ENCODE peak calls at places on chromosomes 7 and 10, in six cellular contexts. L is ovary, D is kidney epithelial cell, R is BE2C, Z is brain microvascular endothelial cell, I is AG04450. Y is an unnamed sample.

GRCh38 chr10:119762805-119763798 is 37.3 kb downstream of the INPP5F start:
- DNase-seq in R (no peak), Z (no peak), D (no peak), I (no peak), L (no peak), Y (no peak)

GRCh38 chr10:44569193-44570091 is 184.5 kb upstream of the CXCL12 start:
- DNase-seq in D (no peak), L (no peak), I (peak; percentile 41), R (no peak), Z (peak; percentile 89), Y (peak; percentile 8)

GRCh38 chr10:29714096-29714874 is 79.5 kb upstream of the SVIL start:
- DNase-seq in R (no peak), I (peak; percentile 61), Z (peak; percentile 90), D (peak; percentile 42), L (no peak), Y (no peak)

GRCh38 chr10:34464000-34464399 is 351.1 kb downstream of the PARD3 start:
- DNase-seq in R (no peak), L (no peak), I (no peak), D (no peak), Z (no peak), Y (no peak)

GRCh38 chr10:67815571-67816059 is 22.4 kb downstream of the DNAJC12 start:
- DNase-seq in R (no peak), L (no peak), I (no peak), Z (peak; percentile 16), D (no peak), Y (no peak)

GRCh38 chr10:98331888-98332287 is 63.9 kb upstream of the LOXL4 start:
- DNase-seq in R (peak; percentile 21), Z (no peak), D (no peak), I (no peak), L (no peak), Y (no peak)

GRCh38 chr10:101319241-101319915 is 34.6 kb upstream of the BTRC start:
- DNase-seq in D (no peak), R (no peak), Z (peak; percentile 6), I (no peak), L (no peak), Y (no peak)

GRCh38 chr10:105183506-105183905 is 542.4 kb downstream of the SORCS3 start:
- DNase-seq in Z (no peak), D (no peak), I (no peak), R (no peak), L (no peak), Y (no peak)

GRCh38 chr7:44750921-44751571 is 2.4 kb downstream of the ZMIZ2 start:
- DNase-seq in L (peak; percentile 39), I (no peak), D (peak; percentile 50), R (no peak), Z (peak; percentile 8), Y (no peak)

GRCh38 chr10:98885380-98885779 is 350.3 kb downstream of the HPSE2 start:
- DNase-seq in R (no peak), L (no peak), D (no peak), Z (no peak), I (no peak), Y (no peak)

GRCh38 chr7:46713868-46714596 is 793.0 kb upstream of the IGFBP3 start:
- DNase-seq in I (no peak), Z (peak; percentile 38), D (no peak), L (no peak), R (no peak), Y (peak; percentile 46)

GRCh38 chr7:158328376-158329013 is 259.1 kb downstream of the PTPRN2 start:
- DNase-seq in R (no peak), L (peak; percentile 3), Z (no peak), D (no peak), I (no peak), Y (no peak)

GRCh38 chr10:96306516-96306915 is 2.3 kb downstream of the DNTT start:
- DNase-seq in I (no peak), R (peak; percentile 8), L (no peak), D (peak; percentile 28), Z (no peak), Y (no peak)

GRCh38 chr7:50397320-50397970 is 52.7 kb downstream of the FIGNL1 start:
- DNase-seq in I (no peak), Z (no peak), L (no peak), D (no peak), R (no peak), Y (no peak)

GRCh38 chr7:86814980-86815379 is 171.3 kb downstream of the GRM3 start:
- DNase-seq in D (no peak), I (no peak), R (peak; percentile 8), Z (no peak), L (no peak), Y (no peak)

GRCh38 chr7:54831046-54831643 is 72.1 kb upstream of the SEC61G start:
- DNase-seq in L (no peak), D (no peak), R (no peak), I (no peak), Z (no peak), Y (no peak)

GRCh38 chr10:44049301-44050015 is 335.4 kb downstream of the CXCL12 start:
- DNase-seq in R (no peak), Z (no peak), I (no peak), D (no peak), L (no peak), Y (no peak)

GRCh38 chr10:29691564-29692064 is 56.8 kb upstream of the SVIL start:
- DNase-seq in R (peak; percentile 56), L (no peak), D (no peak), Z (peak; percentile 72), I (no peak), Y (peak; percentile 76)

GRCh38 chr10:131204406-131205152 is 106.9 kb downstream of the TCERG1L start:
- DNase-seq in L (peak; percentile 13), R (no peak), D (no peak), I (no peak), Z (no peak), Y (no peak)

DNA sequence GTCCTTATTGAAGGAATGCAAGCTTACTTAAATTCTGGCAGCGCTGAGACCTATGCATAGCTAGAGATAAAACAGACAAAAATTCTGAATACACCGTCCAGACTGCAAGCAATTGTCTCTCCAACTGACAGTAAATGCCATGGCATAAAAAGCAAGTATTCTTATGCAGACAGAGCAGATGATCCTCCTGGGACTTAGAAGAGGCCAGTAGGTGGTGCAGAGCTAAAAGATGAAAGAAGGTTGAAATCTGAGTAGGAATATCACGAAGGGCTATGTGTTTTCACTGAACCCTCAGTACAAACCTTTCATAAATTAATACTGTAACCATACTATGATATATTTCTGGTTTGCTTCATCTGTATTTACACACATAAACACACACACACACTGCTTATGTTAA is 157.0 kb upstream of the CACNA2D1 start:
- DNase-seq in Z (no peak), L (no peak), D (no peak), R (no peak), I (no peak), Y (no peak)
- TF ChIP-seq CTCF in Z (peak; percentile 52), L (no peak), D (peak; percentile 5), R (peak; percentile 40), I (peak; percentile 48), Y (peak; percentile 31)

DNA sequence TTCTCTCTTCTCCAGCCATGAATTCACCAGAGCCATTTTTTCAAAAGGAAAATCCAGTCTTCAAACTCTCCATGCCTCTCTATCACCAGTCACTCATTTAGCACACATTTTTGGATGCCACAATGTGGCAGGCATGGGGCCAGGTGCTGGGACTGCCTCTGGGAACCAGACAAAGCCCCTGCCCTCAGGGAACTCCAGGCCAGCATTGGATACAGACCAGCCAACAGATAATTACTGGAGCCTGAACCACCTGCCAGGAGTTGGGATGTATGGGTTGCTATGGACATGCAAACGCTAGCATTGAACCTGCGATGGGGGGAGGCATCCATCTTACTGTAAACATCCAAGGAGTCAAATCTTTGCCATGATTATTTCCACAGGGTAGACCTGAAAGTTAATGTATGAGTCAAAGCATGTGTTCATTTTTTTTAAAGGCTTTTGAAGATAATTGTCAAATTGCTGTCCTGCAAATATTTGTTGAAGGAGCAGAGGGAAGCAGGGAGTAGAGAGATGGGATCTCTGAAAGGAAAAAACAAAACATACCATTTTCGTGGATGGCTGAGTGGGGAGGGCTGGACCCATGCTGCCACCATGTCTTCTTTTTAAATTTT is 43.2 kb downstream of the SRRM3 start:
- DNase-seq in L (no peak), D (no peak), Z (no peak), R (peak; percentile 77), I (no peak), Y (no peak)
- H3K4me3 ChIP-seq in L (no peak overlapping the region), D (no peak overlapping the region), Z (no peak overlapping the region), R (no peak overlapping the region), I (no peak overlapping the region), Y (no peak overlapping the region)

GRCh38 chr7:12490105-12490688 is 80.3 kb upstream of the SCIN start:
- DNase-seq in D (no peak), L (no peak), I (peak; percentile 10), R (no peak), Z (no peak), Y (no peak)
- TF ChIP-seq CTCF in D (peak; percentile 29), L (no peak), I (peak; percentile 57), R (peak; percentile 50), Z (peak; percentile 33), Y (peak; percentile 48)

GRCh38 chr10:112203328-112204076 is 19.9 kb upstream of the GPAM start:
- DNase-seq in Z (no peak), D (no peak), I (no peak), L (no peak), R (no peak), Y (no peak)

GRCh38 chr10:112202076-112202475 is 18.5 kb upstream of the GPAM start:
- DNase-seq in R (no peak), I (no peak), Z (no peak), D (no peak), L (no peak), Y (no peak)

GRCh38 chr10:112202561-112203241 is 19.1 kb upstream of the GPAM start:
- DNase-seq in I (peak; percentile 4), D (peak; percentile 7), Z (peak; percentile 22), R (no peak), L (no peak), Y (no peak)

DNA sequence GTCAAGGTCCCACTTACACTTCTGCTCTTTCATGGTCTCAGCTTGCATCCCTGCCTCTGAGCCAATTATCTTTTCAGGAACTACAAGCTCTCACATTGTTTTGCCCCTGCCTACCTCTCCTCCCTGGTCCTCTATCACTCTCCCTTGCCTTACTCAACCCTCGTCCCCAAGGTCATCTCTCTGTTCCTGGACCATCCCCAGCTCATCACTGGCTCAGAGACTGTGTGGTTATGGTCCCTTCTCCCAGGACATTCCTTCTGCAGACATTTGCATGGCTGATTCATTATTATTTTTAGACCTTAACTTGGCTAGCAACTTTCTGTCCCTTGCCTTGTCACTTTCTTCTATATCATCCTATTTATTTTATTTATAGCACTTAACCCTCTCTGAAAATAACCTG is 17.8 kb upstream of the GPAM start:
- DNase-seq in I (no peak), L (no peak), D (no peak), Z (no peak), R (no peak), Y (no peak)
- H3K4me3 ChIP-seq in I (no peak overlapping the region), L (no peak overlapping the region), D (no peak overlapping the region), Z (no peak overlapping the region), R (no peak overlapping the region), Y (no peak overlapping the region)

DNA sequence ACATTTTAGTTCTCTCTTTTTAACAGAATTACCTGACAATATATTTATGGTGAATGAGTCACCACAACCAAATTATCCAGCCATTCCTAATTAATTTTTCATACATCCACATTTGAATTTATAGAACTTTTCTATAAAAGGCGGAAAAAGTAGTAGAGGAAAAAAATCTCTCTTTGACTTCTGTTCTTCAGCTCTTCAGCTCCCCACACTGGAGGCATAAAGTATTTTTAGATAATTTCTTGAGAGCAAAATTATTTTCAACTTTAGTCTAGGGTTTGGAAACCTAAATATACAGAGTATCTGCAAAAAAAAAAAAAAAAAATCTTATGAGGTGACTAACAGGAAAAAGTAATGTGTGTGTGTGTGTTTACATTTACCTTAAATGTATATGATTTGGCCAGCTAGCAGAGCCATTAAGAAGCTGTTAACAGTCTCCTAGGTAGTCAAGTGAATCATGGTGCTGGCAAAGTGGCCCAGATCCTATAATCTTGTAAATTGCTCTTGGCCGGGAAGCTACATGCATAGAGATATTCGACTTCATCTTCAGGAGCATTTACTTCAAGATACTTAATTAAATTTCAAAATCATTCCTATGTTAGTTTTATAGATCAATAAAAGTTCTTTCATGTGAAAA is 383.1 kb upstream of the STEAP1 start:
- DNase-seq in D (no peak), L (no peak), R (no peak), Z (no peak), I (no peak), Y (no peak)
- TF ChIP-seq CTCF in D (peak; percentile 21), L (no peak), R (no peak), Z (no peak), I (no peak), Y (peak; percentile 37)